ENCODE peak calls at places on chromosome 6, in eight cellular contexts. One of them, this sample, is unnamed.

GRCh38 chr6:119476554-119476953 is 127.0 kb upstream of the MAN1A1 start:
- DNase-seq in progenitor cell of endocrine pancreas: no peak
- DNase-seq in AG09309: no peak
- DNase-seq in GM13976: peak
- DNase-seq in WERI-Rb-1: no peak
- DNase-seq in nephron progenitor cell: no peak
- DNase-seq in cardiac muscle cell: no peak
- DNase-seq in AG04450: no peak
- DNase-seq in this sample: no peak

GRCh38 chr6:121607716-121608115 is 172.3 kb downstream of the GJA1 start:
- DNase-seq in progenitor cell of endocrine pancreas: no peak
- DNase-seq in AG09309: no peak
- DNase-seq in GM13976: no peak
- DNase-seq in WERI-Rb-1: no peak
- DNase-seq in nephron progenitor cell: no peak
- DNase-seq in cardiac muscle cell: no peak
- DNase-seq in AG04450: no peak
- DNase-seq in this sample: no peak

GRCh38 chr6:10526156-10526555 is 5.0 kb downstream of the GCNT2 start:
- DNase-seq in progenitor cell of endocrine pancreas: no peak
- DNase-seq in AG09309: no peak
- DNase-seq in GM13976: no peak
- DNase-seq in WERI-Rb-1: no peak
- DNase-seq in nephron progenitor cell: no peak
- DNase-seq in cardiac muscle cell: no peak
- DNase-seq in AG04450: no peak
- DNase-seq in this sample: no peak

GRCh38 chr6:116229287-116229913 is 24.5 kb downstream of the TSPYL4 start:
- DNase-seq in progenitor cell of endocrine pancreas: no peak
- DNase-seq in AG09309: peak
- DNase-seq in GM13976: no peak
- DNase-seq in WERI-Rb-1: peak
- DNase-seq in nephron progenitor cell: peak
- DNase-seq in cardiac muscle cell: peak
- DNase-seq in AG04450: peak
- DNase-seq in this sample: peak

GRCh38 chr6:52284460-52285173 is at the start of gene MCM3:
- DNase-seq in progenitor cell of endocrine pancreas: peak
- DNase-seq in AG09309: peak
- DNase-seq in GM13976: peak
- DNase-seq in WERI-Rb-1: peak
- DNase-seq in nephron progenitor cell: peak
- DNase-seq in cardiac muscle cell: peak
- DNase-seq in AG04450: peak
- DNase-seq in this sample: peak

GRCh38 chr6:143279385-143279784 is 171.1 kb downstream of the ADAT2 start:
- DNase-seq in progenitor cell of endocrine pancreas: no peak
- DNase-seq in AG09309: no peak
- DNase-seq in GM13976: peak
- DNase-seq in WERI-Rb-1: peak
- DNase-seq in nephron progenitor cell: peak
- DNase-seq in cardiac muscle cell: peak
- DNase-seq in AG04450: no peak
- DNase-seq in this sample: no peak

GRCh38 chr6:87154641-87155271 is 609 bp upstream of the ZNF292 start:
- DNase-seq in progenitor cell of endocrine pancreas: no peak
- DNase-seq in AG09309: peak
- DNase-seq in GM13976: peak
- DNase-seq in WERI-Rb-1: no peak
- DNase-seq in nephron progenitor cell: no peak
- DNase-seq in cardiac muscle cell: no peak
- DNase-seq in AG04450: peak
- DNase-seq in this sample: no peak

GRCh38 chr6:27865952-27866369 is 46.2 kb downstream of the OR2B2 start:
- DNase-seq in progenitor cell of endocrine pancreas: no peak
- DNase-seq in AG09309: no peak
- DNase-seq in GM13976: no peak
- DNase-seq in WERI-Rb-1: no peak
- DNase-seq in nephron progenitor cell: peak
- DNase-seq in cardiac muscle cell: peak
- DNase-seq in AG04450: no peak
- DNase-seq in this sample: no peak

GRCh38 chr6:15260099-15260821 is 14.4 kb downstream of the JARID2 start:
- DNase-seq in progenitor cell of endocrine pancreas: no peak
- DNase-seq in AG09309: peak
- DNase-seq in GM13976: no peak
- DNase-seq in WERI-Rb-1: no peak
- DNase-seq in nephron progenitor cell: no peak
- DNase-seq in cardiac muscle cell: no peak
- DNase-seq in AG04450: no peak
- DNase-seq in this sample: peak

GRCh38 chr6:31689249-31690110 is 8.6 kb upstream of the LY6G5C start:
- DNase-seq in progenitor cell of endocrine pancreas: no peak
- DNase-seq in AG09309: no peak
- DNase-seq in GM13976: peak
- DNase-seq in WERI-Rb-1: peak
- DNase-seq in nephron progenitor cell: no peak
- DNase-seq in cardiac muscle cell: no peak
- DNase-seq in AG04450: no peak
- DNase-seq in this sample: no peak
- TF ChIP-seq CTCF in progenitor cell of endocrine pancreas: peak
- TF ChIP-seq CTCF in AG09309: peak
- TF ChIP-seq CTCF in GM13976: peak
- TF ChIP-seq CTCF in WERI-Rb-1: peak
- TF ChIP-seq CTCF in nephron progenitor cell: peak
- TF ChIP-seq CTCF in cardiac muscle cell: peak
- TF ChIP-seq CTCF in AG04450: peak
- TF ChIP-seq CTCF in this sample: peak

GRCh38 chr6:40845588-40845987 is 193.4 kb downstream of the UNC5CL start:
- DNase-seq in progenitor cell of endocrine pancreas: peak
- DNase-seq in AG09309: no peak
- DNase-seq in GM13976: peak
- DNase-seq in WERI-Rb-1: peak
- DNase-seq in nephron progenitor cell: peak
- DNase-seq in cardiac muscle cell: peak
- DNase-seq in AG04450: peak
- DNase-seq in this sample: no peak
- TF ChIP-seq CTCF in progenitor cell of endocrine pancreas: peak
- TF ChIP-seq CTCF in AG09309: peak
- TF ChIP-seq CTCF in GM13976: peak
- TF ChIP-seq CTCF in WERI-Rb-1: peak
- TF ChIP-seq CTCF in nephron progenitor cell: peak
- TF ChIP-seq CTCF in cardiac muscle cell: peak
- TF ChIP-seq CTCF in AG04450: peak
- TF ChIP-seq CTCF in this sample: peak

GRCh38 chr6:112179631-112180030 is 74.7 kb downstream of the LAMA4 start:
- DNase-seq in progenitor cell of endocrine pancreas: no peak
- DNase-seq in AG09309: no peak
- DNase-seq in GM13976: no peak
- DNase-seq in WERI-Rb-1: no peak
- DNase-seq in nephron progenitor cell: no peak
- DNase-seq in cardiac muscle cell: no peak
- DNase-seq in AG04450: no peak
- DNase-seq in this sample: no peak

GRCh38 chr6:112181130-112181529 is 73.2 kb downstream of the LAMA4 start:
- DNase-seq in progenitor cell of endocrine pancreas: no peak
- DNase-seq in AG09309: no peak
- DNase-seq in GM13976: no peak
- DNase-seq in WERI-Rb-1: no peak
- DNase-seq in nephron progenitor cell: no peak
- DNase-seq in cardiac muscle cell: no peak
- DNase-seq in AG04450: no peak
- DNase-seq in this sample: no peak

GRCh38 chr6:112183271-112183671 is 71.1 kb downstream of the LAMA4 start:
- DNase-seq in progenitor cell of endocrine pancreas: no peak
- DNase-seq in AG09309: peak
- DNase-seq in GM13976: no peak
- DNase-seq in WERI-Rb-1: no peak
- DNase-seq in nephron progenitor cell: no peak
- DNase-seq in cardiac muscle cell: no peak
- DNase-seq in AG04450: peak
- DNase-seq in this sample: no peak

GRCh38 chr6:112178846-112179245 is 75.5 kb downstream of the LAMA4 start:
- DNase-seq in progenitor cell of endocrine pancreas: no peak
- DNase-seq in AG09309: no peak
- DNase-seq in GM13976: no peak
- DNase-seq in WERI-Rb-1: no peak
- DNase-seq in nephron progenitor cell: no peak
- DNase-seq in cardiac muscle cell: no peak
- DNase-seq in AG04450: no peak
- DNase-seq in this sample: no peak

GRCh38 chr6:112180095-112180820 is 74.1 kb downstream of the LAMA4 start:
- DNase-seq in progenitor cell of endocrine pancreas: peak
- DNase-seq in AG09309: peak
- DNase-seq in GM13976: peak
- DNase-seq in WERI-Rb-1: peak
- DNase-seq in nephron progenitor cell: peak
- DNase-seq in cardiac muscle cell: peak
- DNase-seq in AG04450: peak
- DNase-seq in this sample: peak
- TF ChIP-seq CTCF in progenitor cell of endocrine pancreas: peak
- TF ChIP-seq CTCF in AG09309: peak
- TF ChIP-seq CTCF in GM13976: peak
- TF ChIP-seq CTCF in WERI-Rb-1: no peak
- TF ChIP-seq CTCF in nephron progenitor cell: peak
- TF ChIP-seq CTCF in cardiac muscle cell: peak
- TF ChIP-seq CTCF in AG04450: peak
- TF ChIP-seq CTCF in this sample: peak

GRCh38 chr6:47690209-47690608 is 8.2 kb upstream of the ADGRF4 start:
- DNase-seq in progenitor cell of endocrine pancreas: no peak
- DNase-seq in AG09309: no peak
- DNase-seq in GM13976: no peak
- DNase-seq in WERI-Rb-1: no peak
- DNase-seq in nephron progenitor cell: no peak
- DNase-seq in cardiac muscle cell: no peak
- DNase-seq in AG04450: no peak
- DNase-seq in this sample: no peak
- TF ChIP-seq CTCF in progenitor cell of endocrine pancreas: no peak
- TF ChIP-seq CTCF in AG09309: no peak
- TF ChIP-seq CTCF in GM13976: no peak
- TF ChIP-seq CTCF in WERI-Rb-1: no peak
- TF ChIP-seq CTCF in nephron progenitor cell: no peak
- TF ChIP-seq CTCF in cardiac muscle cell: no peak
- TF ChIP-seq CTCF in AG04450: no peak
- TF ChIP-seq CTCF in this sample: no peak

GRCh38 chr6:156175971-156176421 is 601.2 kb upstream of the ARID1B start:
- DNase-seq in progenitor cell of endocrine pancreas: peak
- DNase-seq in AG09309: no peak
- DNase-seq in GM13976: no peak
- DNase-seq in WERI-Rb-1: peak
- DNase-seq in nephron progenitor cell: peak
- DNase-seq in cardiac muscle cell: peak
- DNase-seq in AG04450: no peak
- DNase-seq in this sample: no peak
- TF ChIP-seq CTCF in progenitor cell of endocrine pancreas: peak
- TF ChIP-seq CTCF in AG09309: no peak
- TF ChIP-seq CTCF in GM13976: no peak
- TF ChIP-seq CTCF in WERI-Rb-1: peak
- TF ChIP-seq CTCF in nephron progenitor cell: no peak
- TF ChIP-seq CTCF in cardiac muscle cell: no peak
- TF ChIP-seq CTCF in AG04450: no peak
- TF ChIP-seq CTCF in this sample: no peak

GRCh38 chr6:29590218-29590808 is 5.4 kb downstream of the OR2H2 start:
- DNase-seq in progenitor cell of endocrine pancreas: no peak
- DNase-seq in AG09309: no peak
- DNase-seq in GM13976: no peak
- DNase-seq in WERI-Rb-1: no peak
- DNase-seq in nephron progenitor cell: no peak
- DNase-seq in cardiac muscle cell: no peak
- DNase-seq in AG04450: no peak
- DNase-seq in this sample: no peak
- TF ChIP-seq CTCF in progenitor cell of endocrine pancreas: no peak
- TF ChIP-seq CTCF in AG09309: no peak
- TF ChIP-seq CTCF in GM13976: no peak
- TF ChIP-seq CTCF in WERI-Rb-1: no peak
- TF ChIP-seq CTCF in nephron progenitor cell: no peak
- TF ChIP-seq CTCF in cardiac muscle cell: no peak
- TF ChIP-seq CTCF in AG04450: no peak
- TF ChIP-seq CTCF in this sample: no peak

GRCh38 chr6:38974389-38975133 is 74.0 kb upstream of the GLP1R start:
- DNase-seq in progenitor cell of endocrine pancreas: no peak
- DNase-seq in AG09309: peak
- DNase-seq in GM13976: no peak
- DNase-seq in WERI-Rb-1: no peak
- DNase-seq in nephron progenitor cell: no peak
- DNase-seq in cardiac muscle cell: no peak
- DNase-seq in AG04450: no peak
- DNase-seq in this sample: no peak

GRCh38 chr6:38968702-38969149 is 79.9 kb upstream of the GLP1R start:
- DNase-seq in progenitor cell of endocrine pancreas: no peak
- DNase-seq in AG09309: no peak
- DNase-seq in GM13976: no peak
- DNase-seq in WERI-Rb-1: no peak
- DNase-seq in nephron progenitor cell: no peak
- DNase-seq in cardiac muscle cell: no peak
- DNase-seq in AG04450: no peak
- DNase-seq in this sample: no peak

GRCh38 chr6:38975621-38976049 is 72.9 kb upstream of the GLP1R start:
- DNase-seq in progenitor cell of endocrine pancreas: no peak
- DNase-seq in AG09309: peak
- DNase-seq in GM13976: no peak
- DNase-seq in WERI-Rb-1: no peak
- DNase-seq in nephron progenitor cell: no peak
- DNase-seq in cardiac muscle cell: no peak
- DNase-seq in AG04450: no peak
- DNase-seq in this sample: no peak

GRCh38 chr6:38977101-38977500 is 71.5 kb upstream of the GLP1R start:
- DNase-seq in progenitor cell of endocrine pancreas: no peak
- DNase-seq in AG09309: no peak
- DNase-seq in GM13976: no peak
- DNase-seq in WERI-Rb-1: no peak
- DNase-seq in nephron progenitor cell: no peak
- DNase-seq in cardiac muscle cell: no peak
- DNase-seq in AG04450: no peak
- DNase-seq in this sample: no peak

GRCh38 chr6:38973178-38974057 is 75.2 kb upstream of the GLP1R start:
- DNase-seq in progenitor cell of endocrine pancreas: no peak
- DNase-seq in AG09309: peak
- DNase-seq in GM13976: peak
- DNase-seq in WERI-Rb-1: peak
- DNase-seq in nephron progenitor cell: no peak
- DNase-seq in cardiac muscle cell: peak
- DNase-seq in AG04450: peak
- DNase-seq in this sample: peak
- TF ChIP-seq CTCF in progenitor cell of endocrine pancreas: peak
- TF ChIP-seq CTCF in AG09309: peak
- TF ChIP-seq CTCF in GM13976: peak
- TF ChIP-seq CTCF in WERI-Rb-1: peak
- TF ChIP-seq CTCF in nephron progenitor cell: peak
- TF ChIP-seq CTCF in cardiac muscle cell: peak
- TF ChIP-seq CTCF in AG04450: peak
- TF ChIP-seq CTCF in this sample: peak